ENCODE peak calls at places on chromosomes 11 and 22, in nine cellular contexts. N is suprapubic skin; I is ovary; Y is upper lobe of right lung; D is CD8-positive, alpha-beta memory T cell; P is mucosa of descending colon; M is pancreas; F is CD8-positive, alpha-beta T cell; Q is A549. L is an unnamed sample.

GRCh38 chr11:13826505-13827278 is 135.8 kb upstream of the SPON1 start:
- DNase-seq in N (no peak), I (no peak), Y (no peak), D (no peak), P (no peak), M (no peak), F (no peak), Q (no peak), L (no peak)

GRCh38 chr11:61598383-61598782 is 17.5 kb upstream of the SYT7 start:
- DNase-seq in N (no peak), I (no peak), Y (no peak), D (no peak), P (no peak), M (no peak), F (no peak), Q (no peak), L (no peak)

GRCh38 chr11:83510530-83511449 is 224.6 kb upstream of the CCDC90B start:
- DNase-seq in N (no peak), I (no peak), Y (no peak), D (no peak), P (no peak), M (no peak), F (no peak), Q (no peak), L (peak; percentile 38)

GRCh38 chr11:126106929-126107328 is 44.3 kb upstream of the CDON start:
- DNase-seq in N (no peak), I (no peak), Y (no peak), D (no peak), P (no peak), M (no peak), F (no peak), Q (no peak), L (no peak)

GRCh38 chr11:47979378-47980092 is 824 bp upstream of the PTPRJ start:
- DNase-seq in N (no peak), I (no peak), Y (no peak), D (no peak), P (no peak), M (no peak), F (no peak), Q (peak; percentile 64), L (no peak)

GRCh38 chr11:64885367-64886286 is 7.2 kb upstream of the EHD1 start:
- DNase-seq in N (no peak), I (no peak), Y (no peak), D (no peak), P (no peak), M (no peak), F (peak; percentile 55), Q (peak; percentile 68), L (no peak)

GRCh38 chr11:44097821-44098220 is 2.3 kb downstream of the EXT2 start:
- DNase-seq in N (no peak), I (no peak), Y (no peak), D (no peak), P (no peak), M (no peak), F (no peak), Q (no peak), L (no peak)

GRCh38 chr11:77814848-77815247 is 5.7 kb downstream of the RSF1 start:
- DNase-seq in N (no peak), I (no peak), Y (no peak), D (no peak), P (no peak), M (no peak), F (no peak), Q (no peak), L (no peak)

GRCh38 chr11:95419915-95420314 is 188.9 kb upstream of the SESN3 start:
- DNase-seq in N (no peak), I (no peak), Y (no peak), D (no peak), P (no peak), M (no peak), F (no peak), Q (no peak), L (no peak)

GRCh38 chr11:102946237-102946636 is 9.3 kb downstream of the MMP13 start:
- DNase-seq in N (no peak), I (no peak), Y (no peak), D (no peak), P (no peak), M (no peak), F (no peak), Q (no peak), L (no peak)

GRCh38 chr11:36249271-36249670 is 40.0 kb downstream of the COMMD9 start:
- DNase-seq in N (no peak), I (no peak), Y (no peak), D (no peak), P (no peak), M (no peak), F (no peak), Q (no peak), L (no peak)

GRCh38 chr22:20940178-20940790 is 23.1 kb downstream of the CRKL start:
- DNase-seq in N (no peak), I (no peak), Y (no peak), D (no peak), P (no peak), M (no peak), F (no peak), Q (no peak), L (no peak)

GRCh38 chr22:32829451-32829851 is 27.9 kb downstream of the TIMP3 start:
- DNase-seq in N (no peak), I (no peak), Y (no peak), D (no peak), P (no peak), M (no peak), F (no peak), Q (no peak), L (no peak)

GRCh38 chr11:79675081-79675480 is 234.3 kb upstream of the TENM4 start:
- DNase-seq in N (no peak), I (no peak), Y (no peak), D (no peak), P (no peak), M (no peak), F (no peak), Q (no peak), L (no peak)

GRCh38 chr11:78770931-78771330 is 196.3 kb upstream of the NARS2 start:
- DNase-seq in N (no peak), I (no peak), Y (no peak), D (no peak), P (no peak), M (no peak), F (no peak), Q (no peak), L (no peak)

GRCh38 chr11:115739121-115739520 is 234.9 kb upstream of the CADM1 start:
- DNase-seq in N (no peak), I (no peak), Y (no peak), D (no peak), P (no peak), M (no peak), F (no peak), Q (no peak), L (peak; percentile 47)

GRCh38 chr11:104352036-104352435 is 188.1 kb upstream of the PDGFD start:
- DNase-seq in N (no peak), I (no peak), Y (no peak), D (no peak), P (no peak), M (no peak), F (no peak), Q (no peak), L (no peak)

GRCh38 chr11:79663012-79663411 is 222.2 kb upstream of the TENM4 start:
- DNase-seq in N (no peak), I (no peak), Y (no peak), D (no peak), P (no peak), M (no peak), F (no peak), Q (no peak), L (no peak)

GRCh38 chr11:79294845-79295520 is 145.8 kb downstream of the TENM4 start:
- DNase-seq in N (no peak), I (no peak), Y (no peak), D (no peak), P (no peak), M (no peak), F (no peak), Q (no peak), L (no peak)

GRCh38 chr22:45923212-45923611 is 53.8 kb downstream of the WNT7B start:
- DNase-seq in N (no peak), I (no peak), Y (no peak), D (no peak), P (no peak), M (no peak), F (no peak), Q (no peak), L (no peak)

GRCh38 chr22:45922256-45922655 is 54.7 kb downstream of the WNT7B start:
- DNase-seq in N (no peak), I (no peak), Y (no peak), D (no peak), P (no peak), M (no peak), F (no peak), Q (no peak), L (no peak)

GRCh38 chr22:45922661-45923060 is 54.3 kb downstream of the WNT7B start:
- DNase-seq in N (no peak), I (no peak), Y (no peak), D (no peak), P (no peak), M (no peak), F (no peak), Q (no peak), L (no peak)

GRCh38 chr22:45925811-45926351 is 51.1 kb downstream of the WNT7B start:
- DNase-seq in N (no peak), I (no peak), Y (no peak), D (no peak), P (no peak), M (no peak), F (no peak), Q (peak; percentile 70), L (no peak)

GRCh38 chr22:45923812-45924211 is 53.1 kb downstream of the WNT7B start:
- DNase-seq in N (no peak), I (no peak), Y (peak; percentile 80), D (no peak), P (no peak), M (peak; percentile 84), F (no peak), Q (no peak), L (no peak)
- H3K4me1 ChIP-seq in N (no peaks in the 10 kb centered on the region), I (no peaks in the 10 kb centered on the region), Y (no peaks in the 10 kb centered on the region), D (no peaks in the 10 kb centered on the region), P (no peaks in the 10 kb centered on the region), M (peaks cover 5% of the 10 kb centered on the region), F (no peaks in the 10 kb centered on the region), Q (peaks cover 82% of the 10 kb centered on the region), L (no peaks in the 10 kb centered on the region)

GRCh38 chr22:19734837-19735382 is 11.6 kb downstream of the GP1BB start:
- DNase-seq in N (no peak), I (no peak), Y (no peak), D (no peak), P (no peak), M (no peak), F (no peak), Q (no peak), L (no peak)
- H3K4me1 ChIP-seq in N (peaks cover 10% of the 10 kb centered on the region), I (no peaks in the 10 kb centered on the region), Y (peaks cover 3% of the 10 kb centered on the region), D (peaks cover 9% of the 10 kb centered on the region), P (peaks cover 7% of the 10 kb centered on the region), M (no peaks in the 10 kb centered on the region), F (peaks cover 10% of the 10 kb centered on the region), Q (no peaks in the 10 kb centered on the region), L (no peaks in the 10 kb centered on the region)

GRCh38 chr11:34342008-34342533 is 15.7 kb downstream of the ABTB2 start:
- DNase-seq in N (no peak), I (peak; percentile 68), Y (no peak), D (no peak), P (peak; percentile 71), M (no peak), F (no peak), Q (no peak), L (no peak)
- H3K4me1 ChIP-seq in N (peaks cover 34% of the 10 kb centered on the region), I (peaks cover 17% of the 10 kb centered on the region), Y (peaks cover 28% of the 10 kb centered on the region), D (no peaks in the 10 kb centered on the region), P (peaks cover 15% of the 10 kb centered on the region), M (no peaks in the 10 kb centered on the region), F (no peaks in the 10 kb centered on the region), Q (peaks cover 96% of the 10 kb centered on the region), L (no peaks in the 10 kb centered on the region)

GRCh38 chr22:24144471-24145115 is 36.7 kb upstream of the SUSD2 start:
- DNase-seq in N (no peak), I (no peak), Y (no peak), D (no peak), P (no peak), M (no peak), F (no peak), Q (no peak), L (no peak)
- H3K4me1 ChIP-seq in N (peaks cover 49% of the 10 kb centered on the region), I (peaks cover 34% of the 10 kb centered on the region), Y (peaks cover 73% of the 10 kb centered on the region), D (peaks cover 85% of the 10 kb centered on the region), P (peaks cover 44% of the 10 kb centered on the region), M (peaks cover 38% of the 10 kb centered on the region), F (peaks cover 98% of the 10 kb centered on the region), Q (peaks cover 31% of the 10 kb centered on the region), L (no peaks in the 10 kb centered on the region)